ENCODE peak calls at places on chromosomes 16 and 17, in ten cellular contexts. One of them, this sample, is unnamed.

GRCh38 chr17:20944014-20944905 is 98.6 kb downstream of the USP22 start:
- DNase-seq in NCI-H1436: peak; percentile 72
- DNase-seq in WERI-Rb-1: peak; percentile 74
- DNase-seq in HTR-8/SVneo: no peak
- DNase-seq in T follicular helper cell: no peak
- DNase-seq in memory B cell: no peak
- DNase-seq in left colon: peak; percentile 75
- DNase-seq in NCI-H1105: peak; percentile 83
- DNase-seq in A549: peak; percentile 54
- DNase-seq in CD8-positive, alpha-beta memory T cell: peak; percentile 16
- DNase-seq in this sample: no peak

GRCh38 chr16:2787961-2788360 is 601 bp upstream of the PRSS33 start:
- DNase-seq in left colon: no peak
- DNase-seq in WERI-Rb-1: no peak
- DNase-seq in CD8-positive, alpha-beta memory T cell: no peak
- DNase-seq in NCI-H1105: no peak
- DNase-seq in memory B cell: no peak
- DNase-seq in A549: no peak
- DNase-seq in HTR-8/SVneo: no peak
- DNase-seq in T follicular helper cell: no peak
- DNase-seq in NCI-H1436: no peak
- DNase-seq in this sample: no peak

GRCh38 chr16:66614161-66614802 is 9.8 kb downstream of the CMTM3 start:
- DNase-seq in A549: no peak
- DNase-seq in WERI-Rb-1: no peak
- DNase-seq in left colon: no peak
- DNase-seq in HTR-8/SVneo: no peak
- DNase-seq in CD8-positive, alpha-beta memory T cell: no peak
- DNase-seq in NCI-H1105: no peak
- DNase-seq in T follicular helper cell: no peak
- DNase-seq in memory B cell: no peak
- DNase-seq in NCI-H1436: no peak
- DNase-seq in this sample: no peak

GRCh38 chr16:55672471-55672870 is 16.7 kb downstream of the SLC6A2 start:
- DNase-seq in T follicular helper cell: no peak
- DNase-seq in left colon: no peak
- DNase-seq in HTR-8/SVneo: no peak
- DNase-seq in WERI-Rb-1: no peak
- DNase-seq in A549: no peak
- DNase-seq in NCI-H1436: no peak
- DNase-seq in NCI-H1105: no peak
- DNase-seq in CD8-positive, alpha-beta memory T cell: no peak
- DNase-seq in memory B cell: no peak
- DNase-seq in this sample: no peak

GRCh38 chr16:14667347-14668266 is 26.5 kb downstream of the PLA2G10 start:
- DNase-seq in WERI-Rb-1: no peak
- DNase-seq in memory B cell: no peak
- DNase-seq in left colon: peak; percentile 33
- DNase-seq in T follicular helper cell: no peak
- DNase-seq in NCI-H1436: no peak
- DNase-seq in HTR-8/SVneo: no peak
- DNase-seq in CD8-positive, alpha-beta memory T cell: no peak
- DNase-seq in A549: no peak
- DNase-seq in NCI-H1105: no peak
- DNase-seq in this sample: no peak

GRCh38 chr16:82282662-82283061 is 112.6 kb upstream of the MPHOSPH6 start:
- DNase-seq in T follicular helper cell: no peak
- DNase-seq in CD8-positive, alpha-beta memory T cell: no peak
- DNase-seq in HTR-8/SVneo: no peak
- DNase-seq in NCI-H1105: no peak
- DNase-seq in NCI-H1436: no peak
- DNase-seq in A549: no peak
- DNase-seq in memory B cell: no peak
- DNase-seq in WERI-Rb-1: no peak
- DNase-seq in left colon: no peak
- DNase-seq in this sample: no peak

GRCh38 chr17:78378225-78379133 is at the start of gene PGS1:
- DNase-seq in memory B cell: peak; percentile 77
- DNase-seq in CD8-positive, alpha-beta memory T cell: peak; percentile 87
- DNase-seq in T follicular helper cell: peak; percentile 63
- DNase-seq in HTR-8/SVneo: no peak
- DNase-seq in WERI-Rb-1: peak; percentile 87
- DNase-seq in A549: peak; percentile 81
- DNase-seq in left colon: peak; percentile 89
- DNase-seq in NCI-H1436: peak; percentile 61
- DNase-seq in NCI-H1105: peak; percentile 60
- DNase-seq in this sample: no peak

GRCh38 chr17:61254894-61255293 is 144.7 kb upstream of the TBX2 start:
- DNase-seq in WERI-Rb-1: no peak
- DNase-seq in NCI-H1436: no peak
- DNase-seq in left colon: no peak
- DNase-seq in NCI-H1105: no peak
- DNase-seq in memory B cell: no peak
- DNase-seq in T follicular helper cell: no peak
- DNase-seq in HTR-8/SVneo: no peak
- DNase-seq in A549: no peak
- DNase-seq in CD8-positive, alpha-beta memory T cell: no peak
- DNase-seq in this sample: no peak

GRCh38 chr17:18033442-18034099 is 5.4 kb downstream of the ATPAF2 start:
- DNase-seq in NCI-H1105: peak; percentile 80
- DNase-seq in left colon: peak; percentile 42
- DNase-seq in T follicular helper cell: peak; percentile 31
- DNase-seq in NCI-H1436: peak; percentile 87
- DNase-seq in HTR-8/SVneo: peak; percentile 95
- DNase-seq in CD8-positive, alpha-beta memory T cell: peak; percentile 68
- DNase-seq in WERI-Rb-1: peak; percentile 48
- DNase-seq in A549: peak; percentile 89
- DNase-seq in memory B cell: peak; percentile 63
- DNase-seq in this sample: no peak

GRCh38 chr17:59848778-59849177 is 44.0 kb downstream of the TUBD1 start:
- DNase-seq in WERI-Rb-1: no peak
- DNase-seq in NCI-H1105: no peak
- DNase-seq in left colon: peak; percentile 78
- DNase-seq in CD8-positive, alpha-beta memory T cell: no peak
- DNase-seq in memory B cell: no peak
- DNase-seq in NCI-H1436: no peak
- DNase-seq in T follicular helper cell: no peak
- DNase-seq in A549: no peak
- DNase-seq in HTR-8/SVneo: no peak
- DNase-seq in this sample: no peak

GRCh38 chr16:1486551-1487390 is 2.0 kb downstream of the PTX4 start:
- DNase-seq in WERI-Rb-1: no peak
- DNase-seq in left colon: no peak
- DNase-seq in memory B cell: no peak
- DNase-seq in CD8-positive, alpha-beta memory T cell: no peak
- DNase-seq in NCI-H1436: no peak
- DNase-seq in A549: no peak
- DNase-seq in T follicular helper cell: no peak
- DNase-seq in NCI-H1105: no peak
- DNase-seq in HTR-8/SVneo: no peak
- DNase-seq in this sample: peak; percentile 42

GRCh38 chr16:28309811-28310311 is 17.5 kb downstream of the SBK1 start:
- DNase-seq in WERI-Rb-1: no peak
- DNase-seq in memory B cell: peak; percentile 35
- DNase-seq in NCI-H1105: no peak
- DNase-seq in left colon: peak; percentile 37
- DNase-seq in T follicular helper cell: peak; percentile 67
- DNase-seq in NCI-H1436: no peak
- DNase-seq in CD8-positive, alpha-beta memory T cell: peak; percentile 94
- DNase-seq in HTR-8/SVneo: no peak
- DNase-seq in A549: no peak
- DNase-seq in this sample: no peak

GRCh38 chr16:3444032-3444388 is 530 bp downstream of the NAA60 start:
- DNase-seq in CD8-positive, alpha-beta memory T cell: no peak
- DNase-seq in A549: peak; percentile 64
- DNase-seq in NCI-H1436: peak; percentile 3
- DNase-seq in WERI-Rb-1: peak; percentile 17
- DNase-seq in left colon: peak; percentile 18
- DNase-seq in T follicular helper cell: no peak
- DNase-seq in NCI-H1105: no peak
- DNase-seq in HTR-8/SVneo: peak; percentile 29
- DNase-seq in memory B cell: no peak
- DNase-seq in this sample: no peak

GRCh38 chr16:46885960-46886763 is 2.0 kb downstream of the GPT2 start:
- DNase-seq in left colon: no peak
- DNase-seq in T follicular helper cell: no peak
- DNase-seq in HTR-8/SVneo: no peak
- DNase-seq in memory B cell: no peak
- DNase-seq in NCI-H1436: no peak
- DNase-seq in WERI-Rb-1: no peak
- DNase-seq in A549: no peak
- DNase-seq in NCI-H1105: no peak
- DNase-seq in CD8-positive, alpha-beta memory T cell: no peak
- DNase-seq in this sample: no peak

GRCh38 chr17:57375770-57376181 is 119.5 kb downstream of the MSI2 start:
- DNase-seq in NCI-H1436: no peak
- DNase-seq in A549: no peak
- DNase-seq in NCI-H1105: no peak
- DNase-seq in memory B cell: no peak
- DNase-seq in WERI-Rb-1: no peak
- DNase-seq in left colon: no peak
- DNase-seq in HTR-8/SVneo: no peak
- DNase-seq in CD8-positive, alpha-beta memory T cell: no peak
- DNase-seq in T follicular helper cell: no peak
- DNase-seq in this sample: no peak

GRCh38 chr16:35516551-35516950 is 2057.1 kb downstream of the TP53TG3F start:
- DNase-seq in WERI-Rb-1: no peak
- DNase-seq in HTR-8/SVneo: no peak
- DNase-seq in left colon: no peak
- DNase-seq in NCI-H1436: no peak
- DNase-seq in T follicular helper cell: no peak
- DNase-seq in CD8-positive, alpha-beta memory T cell: no peak
- DNase-seq in memory B cell: no peak
- DNase-seq in NCI-H1105: no peak
- DNase-seq in A549: no peak
- DNase-seq in this sample: no peak

GRCh38 chr16:52512297-52512987 is 34.5 kb downstream of the TOX3 start:
- DNase-seq in left colon: no peak
- DNase-seq in NCI-H1436: no peak
- DNase-seq in NCI-H1105: no peak
- DNase-seq in CD8-positive, alpha-beta memory T cell: no peak
- DNase-seq in HTR-8/SVneo: no peak
- DNase-seq in WERI-Rb-1: no peak
- DNase-seq in A549: no peak
- DNase-seq in T follicular helper cell: no peak
- DNase-seq in memory B cell: no peak
- DNase-seq in this sample: no peak

GRCh38 chr17:64320613-64321553 is 57.8 kb upstream of the TEX2 start:
- DNase-seq in NCI-H1105: peak; percentile 58
- DNase-seq in memory B cell: peak; percentile 56
- DNase-seq in CD8-positive, alpha-beta memory T cell: peak; percentile 57
- DNase-seq in WERI-Rb-1: peak; percentile 89
- DNase-seq in A549: peak; percentile 89
- DNase-seq in NCI-H1436: peak; percentile 80
- DNase-seq in HTR-8/SVneo: peak; percentile 93
- DNase-seq in T follicular helper cell: peak; percentile 25
- DNase-seq in left colon: peak; percentile 49
- DNase-seq in this sample: peak; percentile 58

GRCh38 chr17:63838586-63839184 is 3.8 kb downstream of the SMARCD2 start:
- DNase-seq in A549: no peak
- DNase-seq in T follicular helper cell: no peak
- DNase-seq in NCI-H1105: no peak
- DNase-seq in NCI-H1436: peak; percentile 78
- DNase-seq in WERI-Rb-1: peak; percentile 53
- DNase-seq in HTR-8/SVneo: no peak
- DNase-seq in CD8-positive, alpha-beta memory T cell: no peak
- DNase-seq in left colon: peak; percentile 54
- DNase-seq in memory B cell: no peak
- DNase-seq in this sample: no peak

GRCh38 chr17:77693776-77694175 is 264.7 kb upstream of the TNRC6C start:
- DNase-seq in NCI-H1436: no peak
- DNase-seq in CD8-positive, alpha-beta memory T cell: no peak
- DNase-seq in memory B cell: no peak
- DNase-seq in A549: no peak
- DNase-seq in NCI-H1105: no peak
- DNase-seq in WERI-Rb-1: no peak
- DNase-seq in left colon: no peak
- DNase-seq in T follicular helper cell: no peak
- DNase-seq in HTR-8/SVneo: no peak
- DNase-seq in this sample: no peak

GRCh38 chr16:68379472-68380347 is 68.6 kb downstream of the SMPD3 start:
- DNase-seq in NCI-H1105: no peak
- DNase-seq in A549: no peak
- DNase-seq in memory B cell: no peak
- DNase-seq in left colon: no peak
- DNase-seq in NCI-H1436: no peak
- DNase-seq in T follicular helper cell: no peak
- DNase-seq in WERI-Rb-1: peak; percentile 45
- DNase-seq in CD8-positive, alpha-beta memory T cell: no peak
- DNase-seq in HTR-8/SVneo: no peak
- DNase-seq in this sample: no peak

GRCh38 chr17:45428954-45429337 is 3.7 kb downstream of the ARHGAP27 start:
- DNase-seq in memory B cell: peak; percentile 49
- DNase-seq in NCI-H1436: no peak
- DNase-seq in A549: no peak
- DNase-seq in HTR-8/SVneo: no peak
- DNase-seq in left colon: no peak
- DNase-seq in WERI-Rb-1: no peak
- DNase-seq in NCI-H1105: no peak
- DNase-seq in CD8-positive, alpha-beta memory T cell: no peak
- DNase-seq in T follicular helper cell: no peak
- DNase-seq in this sample: no peak

GRCh38 chr16:54359555-54359954 is 73.0 kb upstream of the IRX3 start:
- DNase-seq in left colon: no peak
- DNase-seq in CD8-positive, alpha-beta memory T cell: no peak
- DNase-seq in NCI-H1105: no peak
- DNase-seq in memory B cell: no peak
- DNase-seq in T follicular helper cell: no peak
- DNase-seq in NCI-H1436: no peak
- DNase-seq in HTR-8/SVneo: no peak
- DNase-seq in WERI-Rb-1: no peak
- DNase-seq in A549: no peak
- DNase-seq in this sample: no peak

GRCh38 chr17:49292901-49293300 is 62.3 kb upstream of the PHOSPHO1 start:
- DNase-seq in HTR-8/SVneo: no peak
- DNase-seq in memory B cell: no peak
- DNase-seq in A549: no peak
- DNase-seq in CD8-positive, alpha-beta memory T cell: no peak
- DNase-seq in WERI-Rb-1: no peak
- DNase-seq in left colon: no peak
- DNase-seq in NCI-H1436: no peak
- DNase-seq in NCI-H1105: no peak
- DNase-seq in T follicular helper cell: no peak
- DNase-seq in this sample: no peak

GRCh38 chr16:84559311-84559932 is 55.0 kb upstream of the MEAK7 start:
- DNase-seq in T follicular helper cell: no peak
- DNase-seq in left colon: peak; percentile 66
- DNase-seq in A549: no peak
- DNase-seq in WERI-Rb-1: no peak
- DNase-seq in CD8-positive, alpha-beta memory T cell: no peak
- DNase-seq in NCI-H1436: peak; percentile 68
- DNase-seq in memory B cell: no peak
- DNase-seq in HTR-8/SVneo: no peak
- DNase-seq in NCI-H1105: no peak
- DNase-seq in this sample: peak; percentile 60

GRCh38 chr17:2420131-2420530 is 19.3 kb upstream of the MNT start:
- DNase-seq in NCI-H1436: no peak
- DNase-seq in WERI-Rb-1: no peak
- DNase-seq in T follicular helper cell: no peak
- DNase-seq in NCI-H1105: no peak
- DNase-seq in memory B cell: no peak
- DNase-seq in A549: no peak
- DNase-seq in CD8-positive, alpha-beta memory T cell: no peak
- DNase-seq in left colon: no peak
- DNase-seq in HTR-8/SVneo: no peak
- DNase-seq in this sample: no peak

GRCh38 chr17:59001158-59001814 is 105.4 kb downstream of the TRIM37 start:
- DNase-seq in left colon: peak; percentile 32
- DNase-seq in NCI-H1105: no peak
- DNase-seq in CD8-positive, alpha-beta memory T cell: peak; percentile 74
- DNase-seq in HTR-8/SVneo: peak; percentile 63
- DNase-seq in A549: peak; percentile 9
- DNase-seq in NCI-H1436: no peak
- DNase-seq in T follicular helper cell: peak; percentile 57
- DNase-seq in WERI-Rb-1: no peak
- DNase-seq in memory B cell: peak; percentile 77
- DNase-seq in this sample: no peak

GRCh38 chr17:68456529-68457167 is 648 bp downstream of the WIPI1 start:
- DNase-seq in memory B cell: no peak
- DNase-seq in CD8-positive, alpha-beta memory T cell: no peak
- DNase-seq in HTR-8/SVneo: peak; percentile 89
- DNase-seq in NCI-H1436: no peak
- DNase-seq in NCI-H1105: no peak
- DNase-seq in T follicular helper cell: no peak
- DNase-seq in left colon: peak; percentile 80
- DNase-seq in WERI-Rb-1: peak; percentile 72
- DNase-seq in A549: peak; percentile 84
- DNase-seq in this sample: peak; percentile 58

This sample was measured in H1.